ENCODE peak calls at places on chromosomes 3 and 15, in five cellular contexts. A is activated T-cell treated with anti-CD3 and anti-CD28 coated beads for 1 hour, L is HFF-Myc, Z is spleen, Q is ACHN. T is an unnamed sample.

GRCh38 chr15:101404245-101404644 is 85.3 kb downstream of the PCSK6 start:
- DNase-seq in Z (no peak), L (no peak), A (no peak), Q (no peak), T (no peak)

GRCh38 chr3:149020839-149021252 is 29.5 kb downstream of the GYG1 start:
- DNase-seq in Z (no peak), L (no peak), Q (no peak), A (no peak), T (no peak)

GRCh38 chr3:132071043-132071442 is 36.2 kb upstream of the CPNE4 start:
- DNase-seq in Z (no peak), A (no peak), L (no peak), Q (no peak), T (peak; percentile 27)

GRCh38 chr3:195876297-195877031 is 31.9 kb downstream of the TNK2 start:
- DNase-seq in A (no peak), Z (no peak), Q (no peak), L (no peak), T (no peak)

GRCh38 chr15:89836255-89837133 is 21.8 kb upstream of the ANPEP start:
- DNase-seq in Z (no peak), Q (peak; percentile 63), L (no peak), A (no peak), T (peak; percentile 24)

GRCh38 chr3:131880948-131881347 is 153.9 kb downstream of the CPNE4 start:
- DNase-seq in Z (no peak), Q (no peak), L (no peak), A (no peak), T (no peak)

GRCh38 chr3:110314512-110315114 is 757.0 kb upstream of the NECTIN3 start:
- DNase-seq in L (peak; percentile 14), Z (no peak), Q (peak; percentile 64), A (peak; percentile 22), T (peak; percentile 81)

GRCh38 chr3:86046436-86047328 is 944.3 kb downstream of the VGLL3 start:
- DNase-seq in L (no peak), A (no peak), Q (no peak), Z (no peak), T (peak; percentile 4)

GRCh38 chr15:63089260-63090043 is 32.2 kb upstream of the LACTB start:
- DNase-seq in Q (peak; percentile 80), Z (no peak), A (no peak), L (peak; percentile 55), T (peak; percentile 27)

GRCh38 chr15:28944286-28944685 is 58.5 kb downstream of the APBA2 start:
- DNase-seq in Q (no peak), Z (peak; percentile 45), L (no peak), A (no peak), T (no peak)

GRCh38 chr3:53160660-53161344 is at the start of gene PRKCD:
- DNase-seq in L (no peak), Z (peak; percentile 96), Q (peak; percentile 82), A (peak; percentile 74), T (peak; percentile 45)